ENCODE peak calls at places on chromosomes 5 and 9, in five cellular contexts. U is tibial artery, G is right lobe of liver, O is GM10248, P is tibial nerve. N is an unnamed sample.
A peak's percentile ranks its signal among the peaks of the same experiment; 100 is the strongest.

GRCh38 chr5:124420952-124421351 is 325.5 kb downstream of the ZNF608 start:
- DNase-seq in G (no peak), U (no peak), P (no peak), O (no peak), N (no peak)

GRCh38 chr5:143328589-143329220 is 74.8 kb downstream of the NR3C1 start:
- DNase-seq in P (no peak), G (no peak), U (no peak), O (no peak), N (no peak)

GRCh38 chr5:44389410-44389879 is at the start of gene FGF10:
- DNase-seq in O (no peak), U (peak; percentile 61), P (peak; percentile 22), G (no peak), N (no peak)

GRCh38 chr5:135343417-135343816 is 55.6 kb downstream of the MACROH2A1 start:
- DNase-seq in U (no peak), P (no peak), O (no peak), G (no peak), N (no peak)

GRCh38 chr5:175448276-175448675 is 4.3 kb upstream of the DRD1 start:
- DNase-seq in O (no peak), U (no peak), G (no peak), P (no peak), N (no peak)

GRCh38 chr5:77180167-77181081 is 30.1 kb upstream of the PDE8B start:
- DNase-seq in P (no peak), G (peak; percentile 71), U (peak; percentile 87), O (no peak), N (no peak)

GRCh38 chr9:121662359-121662758 is 10.9 kb downstream of the DAB2IP start:
- DNase-seq in G (no peak), U (no peak), O (no peak), P (no peak), N (no peak)

GRCh38 chr5:35857004-35857345 is 284 bp downstream of the IL7R start:
- DNase-seq in U (no peak), P (no peak), G (no peak), O (no peak), N (no peak)

GRCh38 chr5:179485845-179486575 is 64.3 kb upstream of the RUFY1 start:
- DNase-seq in G (no peak), O (no peak), U (no peak), P (no peak), N (no peak)

GRCh38 chr5:40291338-40291737 is 388.4 kb upstream of the PTGER4 start:
- DNase-seq in U (no peak), G (no peak), O (no peak), P (no peak), N (no peak)

GRCh38 chr9:70865471-70865870 is 255.9 kb downstream of the TRPM3 start:
- DNase-seq in O (no peak), G (no peak), P (no peak), U (no peak), N (no peak)

GRCh38 chr9:128389395-128390149 is 18.4 kb downstream of the URM1 start:
- DNase-seq in P (no peak), G (no peak), U (no peak), O (no peak), N (no peak)

GRCh38 chr9:81824802-81825770 is 103.1 kb upstream of the SPATA31D4 start:
- DNase-seq in O (no peak), G (no peak), P (no peak), U (no peak), N (no peak)

GRCh38 chr5:163005949-163006348 is 431.4 kb upstream of the CCNG1 start:
- DNase-seq in G (no peak), O (no peak), U (no peak), P (no peak), N (no peak)

GRCh38 chr5:11903121-11903613 is 1.1 kb downstream of the CTNND2 start:
- DNase-seq in O (peak; percentile 3), G (no peak), U (no peak), P (no peak), N (no peak)

GRCh38 chr5:73312146-73312871 is 136.3 kb downstream of the FOXD1 start:
- DNase-seq in U (no peak), G (no peak), O (no peak), P (peak; percentile 53), N (no peak)

GRCh38 chr5:109191153-109191558 is 218.6 kb downstream of the PJA2 start:
- DNase-seq in U (no peak), G (no peak), O (no peak), P (no peak), N (no peak)

GRCh38 chr9:130188860-130189481 is 16.8 kb downstream of the NCS1 start:
- DNase-seq in P (no peak), U (no peak), G (no peak), O (no peak), N (no peak)

GRCh38 chr9:98147582-98147981 is 28.6 kb upstream of the TRIM14 start:
- DNase-seq in G (no peak), U (no peak), O (no peak), P (no peak), N (no peak)

GRCh38 chr9:106110483-106110882 is 416.1 kb downstream of the TMEM38B start:
- DNase-seq in O (no peak), U (no peak), P (no peak), G (no peak), N (no peak)

GRCh38 chr9:127942152-127943010 is 4.7 kb upstream of the DPM2 start:
- DNase-seq in G (no peak), U (peak; percentile 86), O (peak; percentile 76), P (no peak), N (no peak)

GRCh38 chr9:134707031-134707680 is 65.6 kb downstream of the COL5A1 start:
- DNase-seq in G (no peak), P (peak; percentile 59), O (no peak), U (peak; percentile 93), N (no peak)

GRCh38 chr9:131562032-131562959 is 17.0 kb downstream of the PRRT1B start:
- DNase-seq in P (no peak), O (no peak), U (no peak), G (no peak), N (no peak)

GRCh38 chr5:173886157-173886556 is 2.0 kb upstream of the CPEB4 start:
- DNase-seq in O (no peak), G (no peak), P (no peak), U (no peak), N (no peak)

GRCh38 chr9:130138791-130139190 is 33.4 kb upstream of the NCS1 start:
- DNase-seq in G (no peak), U (peak; percentile 82), P (peak; percentile 72), O (no peak), N (peak; percentile 9)

GRCh38 chr9:93209097-93209496 is 25.2 kb downstream of the WNK2 start:
- DNase-seq in O (no peak), G (no peak), U (no peak), P (no peak), N (no peak)

GRCh38 chr5:105878402-105878801 is 1792.3 kb downstream of the EFNA5 start:
- DNase-seq in U (no peak), P (no peak), O (no peak), G (no peak), N (no peak)

GRCh38 chr9:133048595-133048994 is 13.2 kb upstream of the CEL start:
- DNase-seq in O (peak; percentile 56), G (no peak), P (no peak), U (no peak), N (no peak)
- TF ChIP-seq CTCF in O (peak; percentile 51), G (peak; percentile 47), P (peak; percentile 6), U (no peak), N (peak; percentile 22)

GRCh38 chr5:53023969-53024368 is 34.8 kb downstream of the ITGA2 start:
- DNase-seq in P (no peak), O (peak; percentile 35), U (no peak), G (no peak), N (no peak)

GRCh38 chr5:53022889-53023511 is 33.8 kb downstream of the ITGA2 start:
- DNase-seq in U (no peak), G (no peak), P (no peak), O (no peak), N (no peak)

GRCh38 chr5:53025506-53025905 is 36.4 kb downstream of the ITGA2 start:
- DNase-seq in U (no peak), P (no peak), O (no peak), G (no peak), N (no peak)

GRCh38 chr5:53027913-53028312 is 38.8 kb downstream of the ITGA2 start:
- DNase-seq in U (peak; percentile 73), O (no peak), P (no peak), G (no peak), N (no peak)

DNA sequence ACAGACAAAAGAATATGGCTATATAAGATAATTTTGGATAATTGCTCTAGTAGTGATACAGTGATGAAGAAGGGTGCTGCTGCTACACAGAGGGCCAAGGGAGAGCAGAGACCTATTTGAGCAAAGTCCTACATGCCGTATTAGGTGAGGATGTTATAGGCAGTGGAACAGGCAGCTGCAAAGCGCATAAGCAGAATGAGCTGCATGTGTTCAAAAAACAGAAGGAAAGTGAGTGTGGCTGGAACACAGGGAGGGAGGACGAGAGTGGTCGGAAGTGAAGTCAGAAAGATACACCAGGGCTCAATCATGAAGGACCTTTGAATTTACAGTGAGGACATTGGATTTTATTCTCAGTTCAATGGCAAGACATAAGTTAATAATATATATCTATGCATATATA is 35.4 kb downstream of the ITGA2 start:
- DNase-seq in G (no peak), P (no peak), U (no peak), O (no peak), N (no peak)
- TF ChIP-seq CTCF in G (no peak), P (no peak), U (no peak), O (no peak), N (no peak)

DNA sequence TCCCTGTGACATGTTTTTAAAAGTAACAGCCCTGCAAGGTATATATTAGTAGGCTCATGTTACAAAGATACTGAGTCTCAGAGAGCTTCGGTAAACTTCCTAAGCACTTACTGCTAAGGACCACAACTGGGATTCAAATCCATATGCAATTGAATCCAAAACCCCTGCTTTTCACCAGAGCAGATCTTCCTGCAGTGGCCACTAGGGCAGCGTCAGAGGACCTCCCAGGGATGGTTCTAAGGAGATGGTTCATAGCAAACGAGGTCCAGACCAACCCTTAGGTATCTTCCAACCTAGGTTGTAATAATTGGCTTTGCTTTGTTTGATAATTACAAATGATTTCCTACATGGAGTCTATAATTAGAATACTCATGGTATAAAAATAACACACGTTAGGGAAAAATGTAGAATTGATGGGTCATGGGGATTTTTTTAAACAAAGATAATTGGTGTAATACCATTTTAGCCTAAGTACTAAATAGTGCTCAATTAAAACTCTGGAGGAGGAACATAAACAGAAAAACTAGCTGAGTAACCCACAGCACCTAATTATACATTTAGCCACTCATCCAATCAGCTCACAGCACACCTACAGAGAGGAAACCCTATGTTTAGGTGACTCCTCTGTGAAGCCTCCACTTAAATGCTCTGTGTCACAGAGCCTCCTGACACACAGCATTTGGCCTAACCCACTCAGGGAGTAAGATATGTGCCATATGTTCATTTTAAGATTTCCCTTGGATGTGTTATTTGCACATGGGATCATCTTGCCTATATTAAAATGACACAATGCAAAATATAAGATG is 10.0 kb upstream of the CAST start:
- DNase-seq in G (no peak), O (no peak), U (no peak), P (no peak), N (no peak)
- TF ChIP-seq CTCF in G (peak; percentile 26), O (no peak), U (no peak), P (no peak), N (peak; percentile 23)

GRCh38 chr9:7104625-7105024 is 346.9 kb downstream of the KDM4C start:
- DNase-seq in G (no peak), O (no peak), P (no peak), U (no peak), N (no peak)
- TF ChIP-seq CTCF in G (no peak), O (no peak), P (no peak), U (no peak), N (no peak)

N was measured in CD4-positive, alpha-beta T cell.